ENCODE peak calls at places on chromosomes 11 and 22, in ten cellular contexts. N, Y, I, Z, H, V, J, X, D and G are unnamed samples.

GRCh38 chr22:17366830-17367229 is 2.4 kb upstream of the CECR2 start:
- DNase-seq in V (peak), X (no peak), Z (no peak), J (peak), D (no peak), H (peak), N (no peak), I (no peak), Y (no peak), G (no peak)

GRCh38 chr22:35350539-35351503 is 30.1 kb upstream of the HMOX1 start:
- DNase-seq in H (peak), Y (peak), J (peak), Z (peak), V (peak), X (peak), N (peak), D (peak), I (peak), G (peak)

GRCh38 chr11:71342116-71342515 is 89.7 kb upstream of the SHANK2 start:
- DNase-seq in Y (no peak), J (peak), N (peak), D (peak), Z (no peak), I (no peak), X (no peak), V (peak), H (no peak), G (no peak)

GRCh38 chr11:116731821-116732739 is 40.7 kb downstream of the BUD13 start:
- DNase-seq in X (no peak), V (peak), Y (no peak), H (no peak), J (no peak), D (no peak), Z (no peak), I (no peak), N (peak), G (no peak)

GRCh38 chr11:65095974-65096806 is at the start of gene VPS51:
- DNase-seq in Z (peak), J (peak), X (peak), Y (peak), D (peak), H (peak), I (no peak), V (peak), N (peak), G (no peak)

GRCh38 chr11:120061761-120062560 is 76.0 kb downstream of the TRIM29 start:
- DNase-seq in Y (no peak), Z (no peak), J (no peak), V (no peak), D (no peak), N (no peak), H (no peak), I (no peak), X (no peak), G (peak)

GRCh38 chr11:1298695-1299492 is 10.5 kb downstream of the TOLLIP start:
- DNase-seq in H (peak), V (peak), I (peak), J (peak), Y (no peak), N (peak), D (peak), Z (no peak), X (peak), G (no peak)

GRCh38 chr22:31586137-31586920 is 75.7 kb downstream of the PISD start:
- DNase-seq in H (no peak), V (no peak), N (no peak), Y (no peak), I (no peak), X (no peak), D (peak), Z (no peak), J (peak), G (peak)

GRCh38 chr11:47552581-47553416 is at the start of gene CELF1:
- DNase-seq in J (peak), I (no peak), H (peak), X (peak), V (peak), Z (peak), Y (peak), N (peak), D (peak), G (no peak)

GRCh38 chr11:9047986-9048522 is 43.3 kb downstream of the SCUBE2 start:
- DNase-seq in Z (no peak), V (no peak), H (no peak), Y (no peak), J (peak), N (no peak), X (no peak), D (peak), I (peak), G (peak)

GRCh38 chr11:124081496-124081895 is 33.8 kb upstream of the VWA5A start:
- DNase-seq in J (no peak), Y (no peak), V (no peak), I (no peak), N (no peak), Z (no peak), X (no peak), D (no peak), H (no peak), G (no peak)

GRCh38 chr11:1125803-1126202 is 31.9 kb upstream of the MUC5AC start:
- DNase-seq in H (no peak), D (no peak), J (no peak), I (no peak), X (no peak), Z (no peak), Y (no peak), N (no peak), V (no peak), G (no peak)

GRCh38 chr11:14384338-14384737 is 25.4 kb upstream of the RRAS2 start:
- DNase-seq in J (peak), D (peak), N (no peak), Y (no peak), H (no peak), X (peak), I (no peak), Z (no peak), V (no peak), G (no peak)

GRCh38 chr11:129596361-129596760 is 219.3 kb upstream of the TMEM45B start:
- DNase-seq in D (no peak), N (no peak), Y (no peak), Z (no peak), J (no peak), V (no peak), H (no peak), I (no peak), X (no peak), G (no peak)

DNA sequence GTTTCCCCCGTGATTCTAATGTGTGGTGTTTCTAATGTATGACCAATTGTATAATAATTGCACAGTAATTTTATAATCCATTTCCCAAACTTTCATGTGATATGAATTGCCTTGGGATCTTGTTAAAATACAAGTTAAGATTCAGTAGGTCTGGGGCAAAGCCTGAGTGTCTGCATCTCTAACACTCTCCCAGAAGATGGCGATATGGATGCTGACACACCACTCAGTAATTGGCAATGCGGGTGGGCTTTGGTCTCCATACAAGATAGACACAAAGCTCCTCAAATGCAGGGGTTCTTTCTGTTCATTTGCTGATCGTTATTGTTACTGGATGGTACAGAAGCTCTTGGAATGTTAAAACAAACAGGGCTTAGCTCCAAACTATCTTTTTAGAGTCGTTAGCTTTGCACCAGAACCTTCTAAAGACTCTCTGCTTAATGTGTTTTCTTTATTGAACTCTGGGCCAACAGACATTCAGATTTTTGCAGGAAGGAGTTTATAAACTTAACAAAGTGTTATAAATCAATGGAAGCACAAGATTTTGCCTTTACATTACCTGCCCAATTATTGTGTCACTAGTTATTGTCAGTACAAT is 45.4 kb upstream of the ANO3 start:
- DNase-seq in Z (no peak), H (no peak), Y (no peak), D (peak), V (no peak), I (no peak), N (no peak), X (no peak), J (peak), G (no peak)
- TF ChIP-seq CTCF in Z (no peak), H (no peak), Y (peak), D (peak), V (no peak), I (peak), N (peak), X (no peak), J (peak), G (peak)

GRCh38 chr11:63870351-63871197 is 31.7 kb downstream of the MARK2 start:
- DNase-seq in H (no peak), D (peak), X (no peak), J (no peak), Y (no peak), V (no peak), N (no peak), Z (no peak), I (no peak), G (no peak)
- H3K4me3 ChIP-seq in H (no peak), D (no peak), X (no peak), J (no peak), Y (no peak), V (no peak), N (no peak), Z (peak), I (no peak), G (no peak)

GRCh38 chr11:95698939-95699562 is 90.5 kb downstream of the FAM76B start:
- DNase-seq in Y (no peak), H (no peak), Z (no peak), V (no peak), X (no peak), I (no peak), N (no peak), D (peak), J (peak), G (no peak)
- TF ChIP-seq CTCF in Y (no peak), H (no peak), Z (no peak), V (no peak), X (no peak), I (no peak), N (no peak), D (no peak), J (no peak), G (no peak)

DNA sequence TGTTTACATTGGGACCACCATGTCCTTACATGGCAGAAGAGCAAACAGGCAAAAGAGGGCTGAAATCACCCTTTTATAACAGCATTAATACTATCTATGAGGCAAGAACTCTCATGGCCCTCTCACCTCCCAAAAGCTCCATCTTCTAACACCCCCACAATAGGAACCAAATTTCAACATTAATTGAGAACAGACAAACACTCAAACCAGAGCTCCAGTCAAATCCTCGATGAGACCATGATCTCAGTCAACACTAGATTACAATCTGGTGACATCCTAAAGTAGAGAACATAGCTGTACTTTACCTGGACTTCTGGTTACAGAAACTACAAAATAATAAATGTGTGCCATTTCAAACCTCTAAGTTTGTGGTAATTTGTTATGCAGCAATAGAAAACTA is 25.1 kb downstream of the OR2AG2 start:
- DNase-seq in D (no peak), X (no peak), V (no peak), H (no peak), J (no peak), Y (no peak), Z (no peak), N (no peak), I (no peak), G (no peak)
- H3K4me3 ChIP-seq in D (no peak), X (peak), V (peak), H (peak), J (no peak), Y (no peak), Z (peak), N (peak), I (no peak), G (no peak)

GRCh38 chr11:23723861-23724260 is 773.0 kb upstream of the LUZP2 start:
- DNase-seq in D (no peak), V (no peak), Y (no peak), Z (no peak), H (no peak), J (no peak), I (no peak), N (no peak), X (no peak), G (no peak)
- TF ChIP-seq CTCF in D (no peak), V (no peak), Y (no peak), Z (no peak), H (no peak), J (no peak), I (no peak), N (no peak), X (no peak), G (no peak)

GRCh38 chr22:26479792-26480610 is 3.6 kb downstream of the HPS4 start:
- DNase-seq in Z (no peak), Y (no peak), X (no peak), V (no peak), N (no peak), H (no peak), D (no peak), J (no peak), I (no peak), G (no peak)
- H3K4me3 ChIP-seq in Z (peak), Y (peak), X (peak), V (peak), N (peak), H (no peak), D (peak), J (no peak), I (no peak), G (no peak)